ENCODE peak calls at places on chromosome 7, in six cellular contexts. One of them, this sample, is unnamed.
A peak's percentile ranks its signal among the peaks of the same experiment; 100 is the strongest.

GRCh38 chr7:2282185-2282751 is 32.0 kb downstream of the SNX8 start:
- DNase-seq in sigmoid colon: no peak
- DNase-seq in AG04450: no peak
- DNase-seq in body of pancreas: no peak
- DNase-seq in HL-60: no peak
- DNase-seq in BJ: no peak
- DNase-seq in this sample: peak; percentile 7

GRCh38 chr7:85070967-85071628 is 115.8 kb downstream of the SEMA3D start:
- DNase-seq in HL-60: no peak
- DNase-seq in BJ: no peak
- DNase-seq in AG04450: no peak
- DNase-seq in sigmoid colon: no peak
- DNase-seq in body of pancreas: no peak
- DNase-seq in this sample: no peak

GRCh38 chr7:30727061-30727945 is 24.6 kb upstream of the INMT start:
- DNase-seq in BJ: no peak
- DNase-seq in HL-60: peak; percentile 78
- DNase-seq in AG04450: no peak
- DNase-seq in sigmoid colon: no peak
- DNase-seq in body of pancreas: no peak
- DNase-seq in this sample: peak; percentile 40

GRCh38 chr7:29207469-29207868 is 12.9 kb downstream of the CHN2 start:
- DNase-seq in body of pancreas: no peak
- DNase-seq in AG04450: no peak
- DNase-seq in BJ: no peak
- DNase-seq in HL-60: no peak
- DNase-seq in sigmoid colon: no peak
- DNase-seq in this sample: peak; percentile 73

GRCh38 chr7:44318296-44318695 is 7.1 kb downstream of the CAMK2B start:
- DNase-seq in HL-60: no peak
- DNase-seq in BJ: no peak
- DNase-seq in AG04450: no peak
- DNase-seq in sigmoid colon: no peak
- DNase-seq in body of pancreas: no peak
- DNase-seq in this sample: no peak

GRCh38 chr7:33392143-33392542 is 262.8 kb downstream of the BBS9 start:
- DNase-seq in sigmoid colon: no peak
- DNase-seq in AG04450: no peak
- DNase-seq in HL-60: no peak
- DNase-seq in body of pancreas: no peak
- DNase-seq in BJ: no peak
- DNase-seq in this sample: no peak

GRCh38 chr7:78794101-78794500 is 659.4 kb downstream of the MAGI2 start:
- DNase-seq in body of pancreas: no peak
- DNase-seq in sigmoid colon: no peak
- DNase-seq in HL-60: no peak
- DNase-seq in BJ: no peak
- DNase-seq in AG04450: peak; percentile 34
- DNase-seq in this sample: no peak

GRCh38 chr7:131633342-131633843 is 77.0 kb upstream of the PODXL start:
- DNase-seq in body of pancreas: no peak
- DNase-seq in sigmoid colon: no peak
- DNase-seq in BJ: peak; percentile 21
- DNase-seq in AG04450: no peak
- DNase-seq in HL-60: no peak
- DNase-seq in this sample: no peak

GRCh38 chr7:44767134-44767911 is 18.7 kb downstream of the ZMIZ2 start:
- DNase-seq in BJ: no peak
- DNase-seq in sigmoid colon: peak; percentile 65
- DNase-seq in HL-60: no peak
- DNase-seq in body of pancreas: no peak
- DNase-seq in AG04450: no peak
- DNase-seq in this sample: no peak

GRCh38 chr7:70706204-70706603 is 425.7 kb upstream of the GALNT17 start:
- DNase-seq in HL-60: no peak
- DNase-seq in BJ: no peak
- DNase-seq in body of pancreas: no peak
- DNase-seq in sigmoid colon: no peak
- DNase-seq in AG04450: no peak
- DNase-seq in this sample: no peak

GRCh38 chr7:153430931-153431330 is 621.3 kb upstream of the DPP6 start:
- DNase-seq in HL-60: no peak
- DNase-seq in AG04450: no peak
- DNase-seq in BJ: no peak
- DNase-seq in sigmoid colon: no peak
- DNase-seq in body of pancreas: no peak
- DNase-seq in this sample: no peak

GRCh38 chr7:90459888-90460287 is 9.6 kb upstream of the PTTG1IP2 start:
- DNase-seq in BJ: no peak
- DNase-seq in sigmoid colon: no peak
- DNase-seq in body of pancreas: no peak
- DNase-seq in AG04450: no peak
- DNase-seq in HL-60: no peak
- DNase-seq in this sample: no peak

GRCh38 chr7:42292991-42293521 is 56.0 kb upstream of the GLI3 start:
- DNase-seq in BJ: no peak
- DNase-seq in sigmoid colon: no peak
- DNase-seq in AG04450: no peak
- DNase-seq in HL-60: peak; percentile 3
- DNase-seq in body of pancreas: peak; percentile 21
- DNase-seq in this sample: no peak

GRCh38 chr7:30906520-30907240 is 5.0 kb upstream of the AQP1 start:
- DNase-seq in AG04450: no peak
- DNase-seq in BJ: no peak
- DNase-seq in body of pancreas: no peak
- DNase-seq in HL-60: no peak
- DNase-seq in sigmoid colon: no peak
- DNase-seq in this sample: no peak

GRCh38 chr7:64574481-64575159 is 11.7 kb upstream of the ZNF680 start:
- DNase-seq in body of pancreas: no peak
- DNase-seq in HL-60: no peak
- DNase-seq in sigmoid colon: no peak
- DNase-seq in BJ: no peak
- DNase-seq in AG04450: no peak
- DNase-seq in this sample: no peak
- H3K4me3 ChIP-seq in body of pancreas: no peak overlapping the region
- H3K4me3 ChIP-seq in HL-60: no peak overlapping the region
- H3K4me3 ChIP-seq in sigmoid colon: no peak overlapping the region
- H3K4me3 ChIP-seq in BJ: peak overlapping the region; percentile 8
- H3K4me3 ChIP-seq in AG04450: peak overlapping the region; percentile 50
- H3K4me3 ChIP-seq in this sample: no peak overlapping the region

GRCh38 chr7:26399747-26400146 is 108.1 kb downstream of the SNX10 start:
- DNase-seq in HL-60: no peak
- DNase-seq in body of pancreas: no peak
- DNase-seq in BJ: no peak
- DNase-seq in AG04450: no peak
- DNase-seq in sigmoid colon: no peak
- DNase-seq in this sample: no peak
- H3K4me3 ChIP-seq in HL-60: no peak overlapping the region
- H3K4me3 ChIP-seq in body of pancreas: no peak overlapping the region
- H3K4me3 ChIP-seq in BJ: no peak overlapping the region
- H3K4me3 ChIP-seq in AG04450: no peak overlapping the region
- H3K4me3 ChIP-seq in sigmoid colon: no peak overlapping the region
- H3K4me3 ChIP-seq in this sample: no peak overlapping the region

GRCh38 chr7:133199831-133200230 is 53.0 kb upstream of the EXOC4 start:
- DNase-seq in AG04450: no peak
- DNase-seq in HL-60: no peak
- DNase-seq in BJ: no peak
- DNase-seq in sigmoid colon: no peak
- DNase-seq in body of pancreas: no peak
- DNase-seq in this sample: no peak
- H3K4me3 ChIP-seq in AG04450: no peak overlapping the region
- H3K4me3 ChIP-seq in HL-60: no peak overlapping the region
- H3K4me3 ChIP-seq in BJ: no peak overlapping the region
- H3K4me3 ChIP-seq in sigmoid colon: no peak overlapping the region
- H3K4me3 ChIP-seq in body of pancreas: no peak overlapping the region
- H3K4me3 ChIP-seq in this sample: no peak overlapping the region

DNA sequence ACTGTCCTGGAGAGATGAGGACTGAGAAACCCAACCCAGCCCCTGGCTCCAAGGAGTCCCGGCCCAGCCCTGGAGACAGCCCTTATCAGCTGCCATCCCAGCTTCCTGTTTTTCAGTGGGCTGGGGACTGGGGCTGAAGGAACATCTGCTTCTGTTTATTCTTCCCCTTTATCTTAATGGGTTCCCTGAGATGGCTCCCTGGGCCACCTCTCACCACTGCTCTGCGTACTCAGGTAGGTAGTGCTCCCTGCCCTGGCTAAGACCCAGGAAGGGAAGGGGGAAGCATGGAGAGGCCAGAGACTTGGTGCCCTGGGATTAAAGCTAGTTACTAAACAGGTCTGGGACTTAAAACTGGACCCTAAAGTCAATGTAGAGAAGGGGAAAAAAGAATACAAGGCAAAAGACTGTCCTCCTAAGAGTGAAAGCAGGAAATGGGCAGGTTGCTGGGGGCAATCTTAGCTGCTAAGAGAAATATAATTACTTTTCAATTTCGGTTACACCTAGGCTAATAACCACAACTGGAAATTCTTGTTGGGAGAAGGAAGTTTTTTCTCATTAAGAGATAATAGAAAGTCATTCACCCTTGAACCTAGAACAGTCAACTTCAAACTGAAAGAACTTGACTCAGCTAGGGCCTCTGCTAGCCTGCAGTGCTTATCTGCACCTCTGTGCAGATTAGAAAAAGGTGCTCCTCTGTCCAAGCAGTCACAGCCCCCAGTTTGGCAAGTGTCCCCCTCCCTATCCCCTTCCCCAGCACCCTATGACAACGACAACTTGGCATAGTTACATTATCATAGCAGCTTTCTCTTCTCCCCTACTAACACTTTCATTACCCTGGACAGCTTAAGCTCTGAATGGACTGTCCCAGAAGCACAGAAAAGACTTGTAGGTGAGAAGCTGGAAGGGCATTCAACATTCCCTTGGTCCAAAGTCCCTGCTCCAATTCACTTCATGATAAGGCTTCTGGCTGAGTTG is 65.6 kb upstream of the KDM7A start:
- DNase-seq in BJ: no peak
- DNase-seq in body of pancreas: peak; percentile 28
- DNase-seq in sigmoid colon: no peak
- DNase-seq in HL-60: peak; percentile 79
- DNase-seq in AG04450: no peak
- DNase-seq in this sample: peak; percentile 97
- H3K4me3 ChIP-seq in BJ: no peak overlapping the region
- H3K4me3 ChIP-seq in body of pancreas: no peak overlapping the region
- H3K4me3 ChIP-seq in sigmoid colon: no peak overlapping the region
- H3K4me3 ChIP-seq in HL-60: no peak overlapping the region
- H3K4me3 ChIP-seq in AG04450: no peak overlapping the region
- H3K4me3 ChIP-seq in this sample: no peak overlapping the region

GRCh38 chr7:129784783-129785456 is 167.8 kb downstream of the UBE2H start:
- DNase-seq in sigmoid colon: no peak
- DNase-seq in BJ: no peak
- DNase-seq in HL-60: no peak
- DNase-seq in AG04450: no peak
- DNase-seq in body of pancreas: peak; percentile 29
- DNase-seq in this sample: peak; percentile 37
- H3K4me3 ChIP-seq in sigmoid colon: no peak overlapping the region
- H3K4me3 ChIP-seq in BJ: no peak overlapping the region
- H3K4me3 ChIP-seq in HL-60: no peak overlapping the region
- H3K4me3 ChIP-seq in AG04450: no peak overlapping the region
- H3K4me3 ChIP-seq in body of pancreas: no peak overlapping the region
- H3K4me3 ChIP-seq in this sample: no peak overlapping the region

GRCh38 chr7:130140551-130141160 is 64.5 kb downstream of the TMEM209 start:
- DNase-seq in body of pancreas: no peak
- DNase-seq in BJ: no peak
- DNase-seq in sigmoid colon: no peak
- DNase-seq in AG04450: no peak
- DNase-seq in HL-60: no peak
- DNase-seq in this sample: no peak
- H3K4me3 ChIP-seq in body of pancreas: no peak overlapping the region
- H3K4me3 ChIP-seq in BJ: no peak overlapping the region
- H3K4me3 ChIP-seq in sigmoid colon: peak overlapping the region; percentile 52
- H3K4me3 ChIP-seq in AG04450: no peak overlapping the region
- H3K4me3 ChIP-seq in HL-60: no peak overlapping the region
- H3K4me3 ChIP-seq in this sample: no peak overlapping the region

GRCh38 chr7:24884401-24884800 is 95.6 kb downstream of the OSBPL3 start:
- DNase-seq in body of pancreas: no peak
- DNase-seq in sigmoid colon: no peak
- DNase-seq in HL-60: no peak
- DNase-seq in AG04450: no peak
- DNase-seq in BJ: no peak
- DNase-seq in this sample: no peak

GRCh38 chr7:24882989-24883631 is 96.9 kb downstream of the OSBPL3 start:
- DNase-seq in body of pancreas: no peak
- DNase-seq in AG04450: peak; percentile 33
- DNase-seq in sigmoid colon: peak; percentile 75
- DNase-seq in HL-60: no peak
- DNase-seq in BJ: peak; percentile 24
- DNase-seq in this sample: no peak

GRCh38 chr7:24881622-24882021 is 98.4 kb downstream of the OSBPL3 start:
- DNase-seq in body of pancreas: no peak
- DNase-seq in HL-60: no peak
- DNase-seq in sigmoid colon: no peak
- DNase-seq in BJ: no peak
- DNase-seq in AG04450: no peak
- DNase-seq in this sample: no peak

GRCh38 chr7:24885305-24885704 is 94.7 kb downstream of the OSBPL3 start:
- DNase-seq in AG04450: no peak
- DNase-seq in sigmoid colon: no peak
- DNase-seq in BJ: no peak
- DNase-seq in body of pancreas: no peak
- DNase-seq in HL-60: no peak
- DNase-seq in this sample: no peak

GRCh38 chr7:24883632-24884013 is 96.4 kb downstream of the OSBPL3 start:
- DNase-seq in HL-60: no peak
- DNase-seq in AG04450: no peak
- DNase-seq in BJ: no peak
- DNase-seq in body of pancreas: no peak
- DNase-seq in sigmoid colon: no peak
- DNase-seq in this sample: no peak
- H3K4me3 ChIP-seq in HL-60: no peak overlapping the region
- H3K4me3 ChIP-seq in AG04450: no peak overlapping the region
- H3K4me3 ChIP-seq in BJ: no peak overlapping the region
- H3K4me3 ChIP-seq in body of pancreas: no peak overlapping the region
- H3K4me3 ChIP-seq in sigmoid colon: no peak overlapping the region
- H3K4me3 ChIP-seq in this sample: no peak overlapping the region

GRCh38 chr7:129914536-129915272 is 38.1 kb downstream of the UBE2H start:
- DNase-seq in AG04450: no peak
- DNase-seq in BJ: no peak
- DNase-seq in HL-60: no peak
- DNase-seq in sigmoid colon: no peak
- DNase-seq in body of pancreas: no peak
- DNase-seq in this sample: no peak
- H3K4me3 ChIP-seq in AG04450: no peak overlapping the region
- H3K4me3 ChIP-seq in BJ: no peak overlapping the region
- H3K4me3 ChIP-seq in HL-60: no peak overlapping the region
- H3K4me3 ChIP-seq in sigmoid colon: no peak overlapping the region
- H3K4me3 ChIP-seq in body of pancreas: no peak overlapping the region
- H3K4me3 ChIP-seq in this sample: no peak overlapping the region

GRCh38 chr7:27166475-27167169 is 1.3 kb upstream of the HOXA9 start:
- DNase-seq in BJ: no peak
- DNase-seq in sigmoid colon: no peak
- DNase-seq in body of pancreas: no peak
- DNase-seq in HL-60: no peak
- DNase-seq in AG04450: no peak
- DNase-seq in this sample: no peak
- H3K4me3 ChIP-seq in BJ: peak overlapping the region; percentile 72
- H3K4me3 ChIP-seq in sigmoid colon: peak overlapping the region; percentile 80
- H3K4me3 ChIP-seq in body of pancreas: no peak overlapping the region
- H3K4me3 ChIP-seq in HL-60: no peak overlapping the region
- H3K4me3 ChIP-seq in AG04450: no peak overlapping the region
- H3K4me3 ChIP-seq in this sample: no peak overlapping the region